ENCODE peak calls at places on chromosome 22, in six cellular contexts. Q is activated CD4-positive, alpha-beta memory T cell treated with anti-CD3 and anti-CD28 coated beads, Interleukin-2, amount 10 ng/mL, durations not matched to agents 7 days and 5 days; P is activated gamma-delta T cell treated with Interleukin-2 at 50 U/mL for 16 hours; L is adipocyte; V is left cardiac atrium; R is brain pericyte. D is an unnamed sample.

GRCh38 chr22:48228468-48228867 is 1466.0 kb downstream of the TBC1D22A start:
- DNase-seq in L (no peak), R (no peak), Q (no peak), P (no peak), V (no peak), D (no peak)

GRCh38 chr22:44133161-44133560 is 47.6 kb upstream of the PARVG start:
- DNase-seq in V (no peak), P (no peak), Q (no peak), R (no peak), L (no peak), D (no peak)

GRCh38 chr22:21026783-21027692 is 5.3 kb downstream of the SLC7A4 start:
- DNase-seq in Q (no peak), L (peak), R (no peak), P (no peak), V (peak), D (no peak)

GRCh38 chr22:23402275-23403151 is 177.6 kb downstream of the IGLL1 start:
- DNase-seq in Q (peak), V (peak), P (peak), R (no peak), L (no peak), D (peak)

GRCh38 chr22:36368359-36368983 is 19.3 kb downstream of the MYH9 start:
- DNase-seq in L (peak), Q (no peak), P (no peak), R (no peak), V (no peak), D (no peak)

GRCh38 chr22:23020659-23021293 is 49.5 kb upstream of the GNAZ start:
- DNase-seq in V (no peak), L (no peak), P (no peak), R (no peak), Q (no peak), D (no peak)

GRCh38 chr22:37865510-37865909 is 16.3 kb downstream of the EIF3L start:
- DNase-seq in P (no peak), V (no peak), R (no peak), Q (no peak), L (no peak), D (no peak)

GRCh38 chr22:39530692-39531331 is 1.7 kb downstream of the RPS19BP1 start:
- DNase-seq in Q (no peak), P (no peak), V (no peak), L (peak), R (no peak), D (no peak)

GRCh38 chr22:26770624-26771023 is 113.2 kb downstream of the MIAT start:
- DNase-seq in L (peak), P (no peak), Q (no peak), V (no peak), R (no peak), D (no peak)

GRCh38 chr22:19904174-19904856 is 37.3 kb upstream of the COMT start:
- DNase-seq in L (no peak), R (no peak), V (no peak), Q (no peak), P (no peak), D (no peak)